ENCODE peak calls at places on chromosomes 7 and 10, in seven cellular contexts. U is heart left ventricle, E is foreskin fibroblast, H is D721Med, N is fibroblast of pulmonary artery, B is AG09319, P is cardiac muscle cell. I is an unnamed sample.

GRCh38 chr7:74173074-74173473 is 1.1 kb upstream of the EIF4H start:
- DNase-seq in U (no peak), E (no peak), H (no peak), N (no peak), B (no peak), P (no peak), I (no peak)

GRCh38 chr7:95476904-95477594 is 8.7 kb upstream of the ASB4 start:
- DNase-seq in U (peak; percentile 48), E (peak; percentile 44), H (no peak), N (peak; percentile 87), B (peak; percentile 28), P (peak; percentile 79), I (peak; percentile 37)

GRCh38 chr7:11607676-11608075 is 224.3 kb downstream of the THSD7A start:
- DNase-seq in U (no peak), E (no peak), H (no peak), N (peak; percentile 34), B (no peak), P (no peak), I (no peak)

GRCh38 chr10:8061274-8062211 is 7.1 kb downstream of the GATA3 start:
- DNase-seq in U (no peak), E (no peak), H (no peak), N (no peak), B (no peak), P (peak; percentile 78), I (no peak)

GRCh38 chr7:46478046-46478445 is 557.0 kb upstream of the IGFBP3 start:
- DNase-seq in U (no peak), E (peak; percentile 89), H (no peak), N (no peak), B (no peak), P (no peak), I (no peak)

GRCh38 chr7:18546576-18546975 is 51.0 kb downstream of the HDAC9 start:
- DNase-seq in U (no peak), E (no peak), H (no peak), N (no peak), B (no peak), P (no peak), I (no peak)

GRCh38 chr7:130695840-130696239 is 9.5 kb upstream of the TSGA13 start:
- DNase-seq in U (no peak), E (peak; percentile 21), H (no peak), N (peak; percentile 61), B (peak; percentile 4), P (peak; percentile 16), I (peak; percentile 35)

GRCh38 chr10:6176691-6177231 is 26.0 kb upstream of the PFKFB3 start:
- DNase-seq in U (peak; percentile 39), E (no peak), H (no peak), N (peak; percentile 42), B (no peak), P (no peak), I (no peak)

GRCh38 chr10:33152146-33152545 is 182.3 kb downstream of the NRP1 start:
- DNase-seq in U (no peak), E (no peak), H (no peak), N (peak; percentile 69), B (no peak), P (no peak), I (no peak)

GRCh38 chr10:24866615-24867583 is 85.5 kb downstream of the PRTFDC1 start:
- DNase-seq in U (peak; percentile 75), E (peak; percentile 53), H (no peak), N (peak; percentile 69), B (no peak), P (no peak), I (no peak)

GRCh38 chr10:78933828-78934227 is 134.9 kb upstream of the ZMIZ1 start:
- DNase-seq in U (no peak), E (no peak), H (no peak), N (no peak), B (no peak), P (no peak), I (no peak)

GRCh38 chr7:53596230-53596629 is 560.8 kb downstream of the POM121L12 start:
- DNase-seq in U (no peak), E (no peak), H (no peak), N (no peak), B (no peak), P (no peak), I (no peak)

GRCh38 chr7:74567318-74567668 is 90.2 kb upstream of the GTF2I start:
- DNase-seq in U (no peak), E (no peak), H (no peak), N (no peak), B (no peak), P (no peak), I (no peak)

GRCh38 chr7:23938937-23939552 is 229.0 kb downstream of the STK31 start:
- DNase-seq in U (no peak), E (peak; percentile 21), H (no peak), N (peak; percentile 24), B (no peak), P (peak; percentile 64), I (peak; percentile 44)

GRCh38 chr7:144022169-144022568 is 22.0 kb downstream of the OR6B1 start:
- DNase-seq in U (no peak), E (no peak), H (no peak), N (no peak), B (no peak), P (no peak), I (no peak)

GRCh38 chr10:1116051-1116450 is 59.9 kb downstream of the WDR37 start:
- DNase-seq in U (no peak), E (no peak), H (no peak), N (no peak), B (no peak), P (no peak), I (no peak)

GRCh38 chr7:55191926-55192692 is 173.0 kb upstream of the LANCL2 start:
- DNase-seq in U (no peak), E (no peak), H (no peak), N (peak; percentile 14), B (no peak), P (no peak), I (no peak)

DNA sequence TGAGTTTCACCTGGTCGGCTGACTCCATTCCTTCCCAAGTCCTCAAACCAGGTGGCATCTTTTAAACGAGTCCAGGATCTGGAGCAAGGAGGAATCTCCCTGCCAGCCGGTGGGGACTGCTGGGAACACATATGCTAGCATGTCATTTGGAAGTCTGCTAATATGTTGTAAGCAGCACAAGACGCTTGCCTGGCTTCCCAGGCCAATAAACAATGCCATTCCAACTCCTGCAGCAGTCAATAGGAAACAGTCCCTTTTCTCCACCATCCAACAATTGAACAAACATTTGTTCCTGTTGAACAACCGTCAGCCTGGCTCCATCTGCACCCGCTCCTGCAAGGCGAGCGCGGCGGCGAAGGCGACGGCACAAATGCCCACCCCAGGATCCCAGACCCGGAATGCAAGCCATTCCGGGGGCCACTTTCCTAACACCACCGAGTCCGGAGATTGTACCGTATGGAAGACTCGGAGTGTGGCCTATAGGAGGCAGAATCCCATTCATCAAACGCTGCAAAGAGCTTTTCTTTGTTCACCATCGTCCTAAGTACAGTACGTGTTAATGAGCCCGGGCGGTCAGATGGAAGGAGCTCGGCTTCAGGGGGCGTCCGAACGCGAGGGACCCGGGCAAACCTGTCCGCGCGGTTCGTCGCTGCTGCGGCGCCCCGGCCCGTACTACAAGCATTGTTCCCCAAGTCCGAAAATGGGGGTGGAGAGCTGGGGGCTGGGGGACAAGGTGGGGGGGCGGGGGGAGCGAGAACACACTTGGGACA is 1.6 kb downstream of the FAM53B start:
- DNase-seq in U (no peak), E (no peak), H (no peak), N (no peak), B (no peak), P (peak; percentile 50), I (no peak)
- TF ChIP-seq CTCF in U (no peak), E (peak; percentile 36), H (peak; percentile 25), N (peak; percentile 43), B (peak; percentile 33), P (peak; percentile 38), I (peak; percentile 27)

GRCh38 chr7:42833411-42833810 is 78.5 kb downstream of the C7orf25 start:
- DNase-seq in U (no peak), E (no peak), H (no peak), N (no peak), B (no peak), P (no peak), I (no peak)
- TF ChIP-seq CTCF in U (no peak), E (no peak), H (no peak), N (no peak), B (no peak), P (no peak), I (no peak)

GRCh38 chr10:15112657-15113056 is 15.5 kb downstream of the RPP38 start:
- DNase-seq in U (no peak), E (no peak), H (no peak), N (no peak), B (no peak), P (no peak), I (no peak)
- TF ChIP-seq CTCF in U (no peak), E (no peak), H (no peak), N (no peak), B (no peak), P (no peak), I (no peak)

DNA sequence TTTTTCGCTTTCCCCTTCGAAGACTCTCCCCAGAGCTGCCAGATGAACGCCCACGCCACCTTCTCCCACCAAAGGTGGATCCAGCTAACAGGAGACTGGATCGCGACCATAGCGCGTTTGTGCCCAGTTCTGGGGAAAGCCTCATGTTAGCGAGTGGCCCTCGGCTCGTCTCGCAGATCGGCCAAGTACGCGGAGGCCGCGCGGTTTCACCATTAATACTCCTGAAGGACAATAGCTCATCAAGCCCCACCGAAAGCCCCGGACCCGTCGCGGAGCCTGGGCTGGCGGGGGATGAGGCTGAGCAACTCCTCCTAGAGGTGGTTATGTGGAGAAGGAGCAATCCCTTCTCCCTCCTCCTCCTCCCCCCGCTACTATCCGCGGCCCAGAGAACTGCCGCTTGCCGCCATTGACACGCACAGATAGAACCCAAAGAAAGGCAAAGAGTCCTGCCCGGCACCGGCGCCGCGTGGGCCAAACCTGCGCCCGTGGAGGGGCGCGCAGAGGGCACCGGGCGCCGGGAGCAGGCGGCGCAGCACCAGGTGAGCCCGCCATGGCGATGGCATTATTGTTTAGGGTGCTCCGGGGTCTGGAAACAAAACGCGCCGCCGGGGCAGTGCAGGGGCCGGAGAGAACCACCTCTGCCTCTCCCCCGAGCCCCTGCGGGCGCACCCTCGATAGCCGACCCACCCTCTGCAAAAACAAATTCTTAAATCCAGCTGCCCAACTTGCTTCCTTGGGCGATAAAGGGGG is at the start of gene MACROH2A2:
- DNase-seq in U (peak; percentile 61), E (peak; percentile 12), H (no peak), N (peak; percentile 64), B (peak; percentile 35), P (peak; percentile 85), I (no peak)
- TF ChIP-seq CTCF in U (peak; percentile 55), E (peak; percentile 40), H (peak; percentile 17), N (peak; percentile 44), B (peak; percentile 65), P (peak; percentile 53), I (no peak)

GRCh38 chr7:100465702-100466311 is 1.7 kb upstream of the SPACDR start:
- DNase-seq in U (peak; percentile 89), E (peak; percentile 83), H (peak; percentile 82), N (peak; percentile 79), B (no peak), P (peak; percentile 69), I (peak; percentile 47)
- TF ChIP-seq CTCF in U (peak; percentile 80), E (peak; percentile 68), H (peak; percentile 43), N (peak; percentile 71), B (peak; percentile 74), P (peak; percentile 75), I (no peak)

GRCh38 chr7:21256310-21256877 is 171.5 kb upstream of the SP4 start:
- DNase-seq in U (no peak), E (peak; percentile 7), H (no peak), N (peak; percentile 69), B (no peak), P (peak; percentile 54), I (no peak)
- TF ChIP-seq CTCF in U (peak; percentile 41), E (peak; percentile 31), H (peak; percentile 52), N (peak; percentile 46), B (peak; percentile 23), P (peak; percentile 43), I (peak; percentile 35)

I was measured in GM10248.